ENCODE peak calls at places on chromosomes 13 and 19, in five cellular contexts. X is HepG2; M is fibroblast of pulmonary artery; I is AG09309; Z is CD4-positive, alpha-beta T cell. Q is an unnamed sample.

GRCh38 chr19:2289714-2290435 is 7.9 kb upstream of the PEAK3 start:
- DNase-seq in X (no peak), M (no peak), I (no peak), Z (peak; percentile 62), Q (no peak)

GRCh38 chr13:58324130-58324529 is 692.6 kb downstream of the PCDH17 start:
- DNase-seq in X (no peak), M (peak; percentile 3), I (no peak), Z (no peak), Q (no peak)

GRCh38 chr13:53201454-53202225 is 173.0 kb downstream of the OLFM4 start:
- DNase-seq in X (no peak), M (no peak), I (no peak), Z (no peak), Q (peak; percentile 23)

GRCh38 chr19:32123355-32123940 is 222.0 kb upstream of the ZNF507 start:
- DNase-seq in X (no peak), M (no peak), I (no peak), Z (no peak), Q (no peak)

GRCh38 chr19:46502891-46503290 is 7.2 kb upstream of the PNMA8B start:
- DNase-seq in X (no peak), M (no peak), I (no peak), Z (no peak), Q (no peak)

GRCh38 chr19:49710372-49710951 is 19.5 kb downstream of the CPT1C start:
- DNase-seq in X (no peak), M (peak; percentile 40), I (peak; percentile 8), Z (no peak), Q (no peak)

GRCh38 chr19:3123088-3123721 is 12.6 kb upstream of the GNA15 start:
- DNase-seq in X (no peak), M (no peak), I (no peak), Z (no peak), Q (no peak)

GRCh38 chr19:29267701-29268100 is 54.8 kb upstream of the UQCRFS1 start:
- DNase-seq in X (no peak), M (no peak), I (no peak), Z (no peak), Q (no peak)

GRCh38 chr19:40005670-40006272 is 8.9 kb downstream of the ZNF546 start:
- DNase-seq in X (no peak), M (no peak), I (no peak), Z (no peak), Q (no peak)

GRCh38 chr19:54470991-54471782 is 1.9 kb downstream of the CDC42EP5 start:
- DNase-seq in X (no peak), M (no peak), I (no peak), Z (no peak), Q (no peak)

GRCh38 chr13:93977986-93978385 is 501.5 kb downstream of the DCT start:
- DNase-seq in X (no peak), M (peak; percentile 17), I (no peak), Z (no peak), Q (no peak)

GRCh38 chr13:28037399-28037798 is 48.9 kb upstream of the URAD start:
- DNase-seq in X (no peak), M (no peak), I (no peak), Z (no peak), Q (no peak)

GRCh38 chr19:11377756-11378155 is 3.3 kb downstream of the SWSAP1 start:
- DNase-seq in X (no peak), M (no peak), I (no peak), Z (no peak), Q (no peak)

GRCh38 chr13:99743079-99743478 is 228.5 kb downstream of the ZIC5 start:
- DNase-seq in X (no peak), M (no peak), I (no peak), Z (no peak), Q (no peak)

GRCh38 chr13:107025991-107026390 is 458.1 kb upstream of the ARGLU1 start:
- DNase-seq in X (no peak), M (peak; percentile 20), I (no peak), Z (no peak), Q (no peak)

GRCh38 chr13:94660695-94661324 is 51.5 kb downstream of the SOX21 start:
- DNase-seq in X (no peak), M (peak; percentile 33), I (no peak), Z (no peak), Q (no peak)

GRCh38 chr13:36673838-36674326 is at the start of gene SERTM1:
- DNase-seq in X (no peak), M (peak; percentile 8), I (no peak), Z (no peak), Q (peak; percentile 56)

GRCh38 chr19:10294368-10294697 is 4.6 kb downstream of the ICAM5 start:
- DNase-seq in X (no peak), M (no peak), I (no peak), Z (no peak), Q (no peak)

GRCh38 chr19:5038631-5039271 is 69.8 kb downstream of the KDM4B start:
- DNase-seq in X (peak; percentile 17), M (peak; percentile 28), I (no peak), Z (no peak), Q (no peak)

GRCh38 chr13:52026246-52026626 is 1.7 kb downstream of the UTP14C start:
- DNase-seq in X (peak; percentile 35), M (no peak), I (no peak), Z (no peak), Q (no peak)
- TF ChIP-seq CTCF in X (peak; percentile 57), M (no peak), I (no peak), Z (no peak), Q (no peak)

GRCh38 chr19:17376935-17377600 is at the start of gene PLVAP:
- DNase-seq in X (no peak), M (no peak), I (no peak), Z (no peak), Q (no peak)
- TF ChIP-seq CTCF in X (no peak), M (no peak), I (no peak), Z (no peak), Q (no peak)

GRCh38 chr19:14580623-14581237 is 2.2 kb upstream of the CLEC17A start:
- DNase-seq in X (no peak), M (no peak), I (no peak), Z (no peak), Q (no peak)
- TF ChIP-seq CTCF in X (no peak), M (no peak), I (no peak), Z (no peak), Q (no peak)

DNA sequence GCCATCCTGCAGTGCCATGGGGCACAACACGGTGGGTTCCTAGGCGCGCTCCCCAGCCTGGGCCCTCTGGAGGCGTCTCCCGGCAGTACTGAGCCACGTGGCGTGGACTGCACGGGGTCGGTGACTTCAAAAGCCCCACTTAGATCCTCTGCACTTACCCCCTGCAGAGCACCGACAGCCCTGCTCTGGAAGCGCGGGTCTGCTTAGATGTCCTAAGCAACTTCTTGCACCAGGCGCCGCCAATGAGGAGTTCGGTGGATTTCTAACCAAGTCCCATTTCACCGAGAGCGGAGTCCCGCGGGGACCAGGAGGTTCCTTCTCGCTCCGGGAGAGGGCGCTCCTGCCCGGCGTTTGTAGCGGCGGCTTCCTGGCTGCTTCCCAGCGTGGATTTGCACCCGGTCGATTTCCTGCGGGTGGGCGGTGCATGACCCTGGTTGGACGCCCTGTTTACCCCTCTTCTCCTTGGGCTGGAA is 25.2 kb upstream of the ZNF845 start:
- DNase-seq in X (no peak), M (peak; percentile 22), I (no peak), Z (no peak), Q (peak; percentile 64)
- TF ChIP-seq CTCF in X (peak; percentile 54), M (peak; percentile 24), I (peak; percentile 50), Z (no peak), Q (peak; percentile 87)

GRCh38 chr19:7513809-7514642 is 1.9 kb upstream of the ZNF358 start:
- DNase-seq in X (no peak), M (no peak), I (no peak), Z (no peak), Q (no peak)

GRCh38 chr19:7515091-7515470 is 822 bp upstream of the ZNF358 start:
- DNase-seq in X (no peak), M (no peak), I (no peak), Z (no peak), Q (no peak)

GRCh38 chr19:7515471-7516226 is at the start of gene ZNF358:
- DNase-seq in X (peak; percentile 31), M (peak; percentile 63), I (no peak), Z (no peak), Q (peak; percentile 63)

GRCh38 chr19:7509625-7510024 is 6.3 kb upstream of the ZNF358 start:
- DNase-seq in X (no peak), M (no peak), I (no peak), Z (no peak), Q (no peak)

DNA sequence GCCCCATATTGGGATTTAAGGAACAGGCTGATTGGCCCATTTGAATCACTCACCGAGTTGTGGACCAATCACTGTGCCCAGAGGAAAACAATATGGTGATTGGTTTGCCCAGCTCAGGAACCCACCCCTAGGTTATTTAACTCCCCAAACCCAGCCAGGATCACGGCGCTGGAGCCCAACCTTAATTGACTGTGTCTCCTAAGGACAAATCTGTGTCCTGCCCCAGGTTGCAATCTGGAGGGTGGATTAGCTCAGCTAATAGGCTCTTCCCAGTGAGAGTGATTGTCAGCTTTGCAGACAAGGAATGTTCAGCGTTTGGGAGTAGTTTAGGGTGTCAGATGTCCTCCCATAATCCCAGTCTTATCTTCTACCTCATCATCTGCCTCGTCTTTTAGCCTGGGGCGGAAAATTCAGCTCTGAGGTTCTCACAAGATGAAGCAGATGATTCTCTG is 3.5 kb upstream of the ZNF358 start:
- DNase-seq in X (no peak), M (no peak), I (no peak), Z (no peak), Q (no peak)
- TF ChIP-seq CTCF in X (no peak), M (no peak), I (no peak), Z (no peak), Q (no peak)

GRCh38 chr13:111929036-111929616 is 137.8 kb upstream of the SOX1 start:
- DNase-seq in X (no peak), M (no peak), I (no peak), Z (no peak), Q (no peak)
- TF ChIP-seq CTCF in X (no peak), M (no peak), I (no peak), Z (no peak), Q (no peak)

GRCh38 chr13:109743706-109744453 is 42.5 kb downstream of the IRS2 start:
- DNase-seq in X (no peak), M (peak; percentile 78), I (no peak), Z (no peak), Q (no peak)
- TF ChIP-seq CTCF in X (no peak), M (peak; percentile 5), I (no peak), Z (no peak), Q (no peak)

Q was measured in progenitor cell of endocrine pancreas.